ENCODE peak calls at places on chromosomes 1 and 21, in eight cellular contexts. A is psoas muscle, J is Peyer's patch, D is adrenal gland, G is mucosa of descending colon, Z is AG04449, U is skeletal muscle cell, T is A673. K is an unnamed sample.

GRCh38 chr1:56494306-56494705 is 85.1 kb downstream of the PLPP3 start:
- DNase-seq in A (no peak), J (no peak), D (no peak), G (no peak), Z (no peak), U (no peak), T (no peak), K (no peak)

GRCh38 chr21:43274022-43274945 is 105.5 kb downstream of the CRYAA start:
- DNase-seq in A (peak), J (peak), D (no peak), G (no peak), Z (no peak), U (no peak), T (no peak), K (no peak)

GRCh38 chr21:29261555-29262540 is 36.9 kb upstream of the BACH1 start:
- DNase-seq in A (no peak), J (no peak), D (no peak), G (no peak), Z (no peak), U (no peak), T (no peak), K (no peak)

GRCh38 chr1:23098463-23099170 is 70.0 kb downstream of the LUZP1 start:
- DNase-seq in A (no peak), J (no peak), D (peak), G (no peak), Z (no peak), U (no peak), T (peak), K (peak)

GRCh38 chr1:245888809-245889208 is 618.3 kb downstream of the SMYD3 start:
- DNase-seq in A (no peak), J (no peak), D (peak), G (no peak), Z (no peak), U (no peak), T (peak), K (no peak)

GRCh38 chr1:3161130-3161840 is 92.3 kb downstream of the PRDM16 start:
- DNase-seq in A (no peak), J (no peak), D (no peak), G (no peak), Z (no peak), U (no peak), T (no peak), K (no peak)

GRCh38 chr1:228647523-228648444 is 87.5 kb upstream of the RHOU start:
- DNase-seq in A (no peak), J (peak), D (peak), G (peak), Z (no peak), U (no peak), T (peak), K (no peak)

GRCh38 chr21:29300547-29301138 is 1.9 kb downstream of the BACH1 start:
- DNase-seq in A (no peak), J (no peak), D (no peak), G (no peak), Z (no peak), U (no peak), T (no peak), K (no peak)

GRCh38 chr1:182441719-182442118 is 8.2 kb upstream of the RGSL1 start:
- DNase-seq in A (no peak), J (no peak), D (no peak), G (no peak), Z (no peak), U (no peak), T (no peak), K (no peak)

GRCh38 chr1:59750612-59751395 is 63.9 kb upstream of the HOOK1 start:
- DNase-seq in A (no peak), J (no peak), D (peak), G (no peak), Z (peak), U (peak), T (no peak), K (no peak)

GRCh38 chr1:192448026-192448578 is 127.5 kb upstream of the RGS1 start:
- DNase-seq in A (no peak), J (no peak), D (no peak), G (no peak), Z (no peak), U (peak), T (no peak), K (no peak)

GRCh38 chr1:24586970-24587820 is 31.3 kb downstream of the NCMAP start:
- DNase-seq in A (no peak), J (no peak), D (peak), G (no peak), Z (peak), U (no peak), T (peak), K (no peak)

GRCh38 chr1:42848823-42849537 is 2.6 kb downstream of the ZNF691 start:
- DNase-seq in A (no peak), J (no peak), D (no peak), G (no peak), Z (no peak), U (no peak), T (no peak), K (no peak)

GRCh38 chr1:177309884-177310283 is 139.1 kb downstream of the BRINP2 start:
- DNase-seq in A (no peak), J (no peak), D (no peak), G (no peak), Z (no peak), U (no peak), T (no peak), K (no peak)

GRCh38 chr1:26121854-26122773 is 10.5 kb downstream of the PDIK1L start:
- DNase-seq in A (no peak), J (no peak), D (no peak), G (no peak), Z (no peak), U (no peak), T (no peak), K (no peak)

GRCh38 chr1:1246601-1247340 is at the start of gene C1QTNF12:
- DNase-seq in A (peak), J (no peak), D (no peak), G (no peak), Z (no peak), U (no peak), T (no peak), K (no peak)

GRCh38 chr1:25246600-25247023 is 642 bp downstream of the RSRP1 start:
- DNase-seq in A (no peak), J (no peak), D (peak), G (no peak), Z (no peak), U (no peak), T (peak), K (no peak)

GRCh38 chr21:30838536-30838935 is 9.0 kb upstream of the KRTAP7-1 start:
- DNase-seq in A (no peak), J (no peak), D (no peak), G (no peak), Z (no peak), U (no peak), T (no peak), K (no peak)

GRCh38 chr21:46129846-46130651 is 25.3 kb downstream of the FTCD start:
- DNase-seq in A (peak), J (no peak), D (no peak), G (peak), Z (no peak), U (no peak), T (no peak), K (no peak)

GRCh38 chr1:170666661-170667060 is 2.7 kb downstream of the PRRX1 start:
- DNase-seq in A (peak), J (no peak), D (no peak), G (no peak), Z (no peak), U (no peak), T (no peak), K (no peak)

GRCh38 chr1:170669036-170669435 is 5.1 kb downstream of the PRRX1 start:
- DNase-seq in A (no peak), J (no peak), D (no peak), G (no peak), Z (no peak), U (no peak), T (no peak), K (no peak)

GRCh38 chr1:170670751-170671628 is 7.1 kb downstream of the PRRX1 start:
- DNase-seq in A (peak), J (peak), D (no peak), G (peak), Z (no peak), U (no peak), T (no peak), K (peak)

GRCh38 chr1:170669586-170670332 is 5.8 kb downstream of the PRRX1 start:
- DNase-seq in A (no peak), J (no peak), D (no peak), G (no peak), Z (no peak), U (no peak), T (no peak), K (no peak)

GRCh38 chr1:170668301-170668789 is 4.4 kb downstream of the PRRX1 start:
- DNase-seq in A (peak), J (no peak), D (no peak), G (no peak), Z (no peak), U (no peak), T (peak), K (no peak)
- H3K4me3 ChIP-seq in A (peak), J (no peak), D (no peak), G (no peak), Z (peak), U (peak), T (peak), K (peak)

GRCh38 chr21:41315726-41316125 is 875 bp upstream of the FAM3B start:
- DNase-seq in A (no peak), J (no peak), D (no peak), G (no peak), Z (no peak), U (no peak), T (no peak), K (no peak)
- H3K4me3 ChIP-seq in A (no peak), J (peak), D (no peak), G (no peak), Z (no peak), U (no peak), T (no peak), K (no peak)

DNA sequence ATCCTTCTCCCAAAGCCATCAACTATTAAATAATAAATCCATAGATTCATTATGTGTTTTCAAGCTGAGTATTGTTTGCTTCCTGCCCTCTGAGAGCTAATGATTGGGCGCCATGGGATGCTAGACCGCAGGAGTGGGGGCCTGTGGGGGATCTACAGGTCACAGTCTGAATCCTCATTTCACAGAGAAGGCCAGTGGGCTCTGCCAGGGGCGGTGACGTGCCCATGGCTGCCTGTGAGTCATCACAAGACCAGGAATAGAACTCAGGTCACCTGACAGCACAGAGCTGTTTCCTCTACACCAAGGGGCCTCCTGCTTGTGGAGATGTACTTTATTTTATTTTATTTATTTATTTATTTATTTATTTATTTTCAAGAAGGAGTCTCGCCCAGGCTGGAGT is 15.0 kb downstream of the IL6R start:
- DNase-seq in A (peak), J (peak), D (peak), G (peak), Z (peak), U (peak), T (peak), K (peak)
- H3K4me3 ChIP-seq in A (peak), J (no peak), D (no peak), G (no peak), Z (no peak), U (no peak), T (no peak), K (no peak)

GRCh38 chr21:35338881-35339632 is 290.0 kb upstream of the RUNX1 start:
- DNase-seq in A (no peak), J (no peak), D (no peak), G (no peak), Z (no peak), U (no peak), T (no peak), K (no peak)
- H3K4me3 ChIP-seq in A (no peak), J (no peak), D (no peak), G (no peak), Z (no peak), U (no peak), T (no peak), K (no peak)

DNA sequence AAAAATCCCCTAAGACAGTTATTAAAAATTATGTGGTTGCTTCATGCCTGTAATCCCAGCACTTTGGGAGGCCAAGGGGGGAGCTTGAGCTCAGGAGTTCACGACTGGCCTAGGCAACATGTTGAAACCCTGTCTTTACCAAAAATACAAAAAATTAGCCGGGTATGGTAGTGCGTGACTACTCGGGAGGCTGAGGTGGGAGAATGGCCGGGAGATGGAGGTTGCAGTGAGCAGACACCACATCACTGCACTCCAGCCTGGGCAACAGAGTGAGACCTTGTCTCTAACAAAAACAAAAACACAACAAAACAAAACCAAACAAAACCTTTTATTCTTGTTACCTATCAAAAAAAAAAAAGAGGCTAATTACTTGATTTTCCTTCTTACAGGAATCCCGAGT is 2.1 kb downstream of the ELK4 start:
- DNase-seq in A (no peak), J (no peak), D (no peak), G (no peak), Z (no peak), U (no peak), T (no peak), K (no peak)
- H3K4me3 ChIP-seq in A (peak), J (no peak), D (no peak), G (no peak), Z (peak), U (no peak), T (peak), K (no peak)

GRCh38 chr1:61641171-61641570 is 83.8 kb downstream of the TM2D1 start:
- DNase-seq in A (no peak), J (no peak), D (no peak), G (no peak), Z (no peak), U (no peak), T (no peak), K (no peak)
- H3K4me3 ChIP-seq in A (peak), J (peak), D (no peak), G (no peak), Z (no peak), U (no peak), T (no peak), K (no peak)

GRCh38 chr1:9071554-9072235 is 2.3 kb upstream of the SLC2A5 start:
- DNase-seq in A (no peak), J (no peak), D (no peak), G (no peak), Z (no peak), U (no peak), T (no peak), K (no peak)

GRCh38 chr1:9069324-9070100 is at the start of gene SLC2A5:
- DNase-seq in A (peak), J (peak), D (no peak), G (peak), Z (no peak), U (no peak), T (peak), K (no peak)

GRCh38 chr1:9073148-9073547 is 3.7 kb upstream of the SLC2A5 start:
- DNase-seq in A (no peak), J (no peak), D (no peak), G (no peak), Z (no peak), U (no peak), T (no peak), K (no peak)

GRCh38 chr1:9068971-9069323 is 488 bp downstream of the SLC2A5 start:
- DNase-seq in A (no peak), J (no peak), D (no peak), G (no peak), Z (no peak), U (no peak), T (no peak), K (no peak)

GRCh38 chr1:9070421-9071015 is 1.1 kb upstream of the SLC2A5 start:
- DNase-seq in A (no peak), J (no peak), D (no peak), G (no peak), Z (no peak), U (no peak), T (no peak), K (no peak)
- H3K4me3 ChIP-seq in A (no peak), J (no peak), D (no peak), G (no peak), Z (no peak), U (no peak), T (no peak), K (no peak)

GRCh38 chr1:44227211-44227610 is 13.9 kb downstream of the DMAP1 start:
- DNase-seq in A (no peak), J (no peak), D (no peak), G (no peak), Z (no peak), U (no peak), T (no peak), K (no peak)
- H3K4me3 ChIP-seq in A (no peak), J (no peak), D (no peak), G (no peak), Z (no peak), U (no peak), T (no peak), K (no peak)

DNA sequence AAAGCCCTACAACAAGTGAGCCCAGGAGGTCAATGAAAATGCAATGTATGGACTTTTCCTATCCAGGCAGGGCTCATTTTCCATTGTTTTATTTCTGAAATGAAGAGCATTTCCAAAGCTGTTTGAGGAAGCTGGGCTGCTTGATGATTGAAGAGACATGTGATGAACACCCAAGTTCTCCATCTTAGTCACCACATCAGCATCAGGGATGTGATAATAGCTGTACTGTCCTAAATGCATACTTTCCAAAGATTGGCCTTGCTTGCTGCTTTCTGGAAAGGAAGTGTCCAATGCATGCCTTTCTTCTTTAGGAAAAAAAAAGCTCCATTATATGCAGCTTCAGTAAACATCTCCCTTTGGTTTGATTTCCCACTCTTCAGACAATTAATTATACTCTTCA is 425.9 kb upstream of the RUNX1 start:
- DNase-seq in A (no peak), J (no peak), D (no peak), G (no peak), Z (peak), U (no peak), T (no peak), K (no peak)
- H3K4me3 ChIP-seq in A (no peak), J (no peak), D (no peak), G (no peak), Z (no peak), U (no peak), T (no peak), K (no peak)

GRCh38 chr1:155645648-155646047 is 35.6 kb downstream of the MSTO1 start:
- DNase-seq in A (peak), J (no peak), D (peak), G (no peak), Z (no peak), U (no peak), T (no peak), K (no peak)

GRCh38 chr1:155646307-155646706 is 36.3 kb downstream of the MSTO1 start:
- DNase-seq in A (peak), J (no peak), D (no peak), G (no peak), Z (no peak), U (peak), T (no peak), K (no peak)

GRCh38 chr1:155649689-155650088 is 38.9 kb downstream of the YY1AP1 start:
- DNase-seq in A (no peak), J (no peak), D (no peak), G (no peak), Z (no peak), U (no peak), T (no peak), K (no peak)

GRCh38 chr1:155650231-155650757 is 38.3 kb downstream of the YY1AP1 start:
- DNase-seq in A (no peak), J (no peak), D (no peak), G (no peak), Z (no peak), U (no peak), T (peak), K (no peak)

DNA sequence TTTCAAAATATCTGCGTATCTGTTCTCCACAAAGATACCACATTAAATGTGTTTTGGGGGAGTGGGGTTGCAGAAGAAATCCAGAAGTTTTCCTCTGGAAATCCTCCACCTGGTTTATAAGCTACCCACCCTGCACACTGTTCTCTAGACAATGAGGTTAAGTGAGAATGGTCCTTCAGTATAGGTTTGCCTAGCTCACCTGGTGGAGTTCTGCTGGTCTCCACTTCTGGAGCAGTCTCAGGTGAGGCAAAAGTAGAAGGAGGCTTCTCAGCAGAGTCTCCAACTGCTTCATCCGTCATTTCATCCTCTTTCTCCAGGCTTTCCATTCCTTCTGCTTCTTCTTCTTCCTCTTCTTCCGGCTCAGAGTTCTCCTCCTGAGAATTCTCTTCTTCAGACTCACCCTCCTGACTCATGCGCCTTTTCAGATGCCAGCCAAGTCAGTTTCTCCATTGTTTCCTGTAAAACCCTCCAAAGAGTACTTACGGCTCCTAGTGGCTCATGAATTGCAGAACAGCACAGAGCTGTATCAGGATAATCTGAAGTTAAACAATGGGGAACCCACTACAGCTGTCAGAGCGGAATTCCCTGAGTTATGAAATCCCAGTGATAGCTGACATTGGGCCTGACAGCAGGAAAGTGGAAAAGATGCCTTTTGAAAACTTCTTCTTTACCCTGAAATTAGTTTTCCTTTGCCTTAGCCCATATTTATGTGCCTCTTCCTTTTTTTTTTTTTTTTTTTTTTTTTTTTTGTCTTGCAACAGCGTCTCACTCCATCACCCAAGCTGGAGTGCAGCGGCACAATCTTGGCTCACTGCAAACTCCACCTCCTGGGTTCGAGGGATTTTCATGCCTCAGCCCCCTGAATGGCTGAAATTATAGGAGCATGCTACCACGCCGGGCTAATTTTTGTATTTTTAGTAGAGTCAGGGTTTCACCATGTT is 38.5 kb downstream of the MSTO1 start:
- DNase-seq in A (no peak), J (no peak), D (peak), G (no peak), Z (peak), U (peak), T (peak), K (no peak)
- H3K4me3 ChIP-seq in A (no peak), J (peak), D (no peak), G (no peak), Z (peak), U (peak), T (no peak), K (no peak)